ENCODE peak calls at places on chromosome 6, in seven cellular contexts. One of them, this sample, is unnamed.

GRCh38 chr6:108118791-108119211 is 44.3 kb upstream of the OSTM1 start:
- DNase-seq in GM23338: no peak
- DNase-seq in HepG2: no peak
- DNase-seq in HCT116: no peak
- DNase-seq in GM12878: no peak
- DNase-seq in A549: no peak
- DNase-seq in SK-N-SH: peak
- DNase-seq in this sample: no peak

GRCh38 chr6:152265651-152266050 is 371.5 kb downstream of the SYNE1 start:
- DNase-seq in GM23338: no peak
- DNase-seq in HepG2: no peak
- DNase-seq in HCT116: no peak
- DNase-seq in GM12878: no peak
- DNase-seq in A549: no peak
- DNase-seq in SK-N-SH: no peak
- DNase-seq in this sample: no peak

GRCh38 chr6:43149260-43149659 is 21.8 kb upstream of the SRF start:
- DNase-seq in GM23338: no peak
- DNase-seq in HepG2: no peak
- DNase-seq in HCT116: no peak
- DNase-seq in GM12878: no peak
- DNase-seq in A549: no peak
- DNase-seq in SK-N-SH: no peak
- DNase-seq in this sample: no peak

GRCh38 chr6:33215281-33215680 is 7.0 kb downstream of the RING1 start:
- DNase-seq in GM23338: no peak
- DNase-seq in HepG2: no peak
- DNase-seq in HCT116: no peak
- DNase-seq in GM12878: no peak
- DNase-seq in A549: no peak
- DNase-seq in SK-N-SH: no peak
- DNase-seq in this sample: no peak

GRCh38 chr6:26125015-26125690 is 37.9 kb downstream of the HFE start:
- DNase-seq in GM23338: no peak
- DNase-seq in HepG2: no peak
- DNase-seq in HCT116: no peak
- DNase-seq in GM12878: no peak
- DNase-seq in A549: no peak
- DNase-seq in SK-N-SH: no peak
- DNase-seq in this sample: peak

GRCh38 chr6:105587349-105588115 is 184.7 kb upstream of the PREP start:
- DNase-seq in GM23338: no peak
- DNase-seq in HepG2: no peak
- DNase-seq in HCT116: no peak
- DNase-seq in GM12878: no peak
- DNase-seq in A549: no peak
- DNase-seq in SK-N-SH: no peak
- DNase-seq in this sample: no peak

GRCh38 chr6:119978274-119978889 is 628.8 kb upstream of the MAN1A1 start:
- DNase-seq in GM23338: peak
- DNase-seq in HepG2: peak
- DNase-seq in HCT116: no peak
- DNase-seq in GM12878: no peak
- DNase-seq in A549: no peak
- DNase-seq in SK-N-SH: peak
- DNase-seq in this sample: no peak

GRCh38 chr6:105332576-105332975 is 70.3 kb downstream of the PREP start:
- DNase-seq in GM23338: no peak
- DNase-seq in HepG2: no peak
- DNase-seq in HCT116: no peak
- DNase-seq in GM12878: no peak
- DNase-seq in A549: no peak
- DNase-seq in SK-N-SH: no peak
- DNase-seq in this sample: no peak

GRCh38 chr6:108737594-108738546 is 110.4 kb upstream of the ARMC2 start:
- DNase-seq in GM23338: no peak
- DNase-seq in HepG2: no peak
- DNase-seq in HCT116: peak
- DNase-seq in GM12878: no peak
- DNase-seq in A549: peak
- DNase-seq in SK-N-SH: no peak
- DNase-seq in this sample: no peak

GRCh38 chr6:108581932-108582500 is 21.3 kb downstream of the FOXO3 start:
- DNase-seq in GM23338: peak
- DNase-seq in HepG2: no peak
- DNase-seq in HCT116: no peak
- DNase-seq in GM12878: no peak
- DNase-seq in A549: no peak
- DNase-seq in SK-N-SH: peak
- DNase-seq in this sample: no peak

GRCh38 chr6:119446623-119447008 is 97.1 kb upstream of the MAN1A1 start:
- DNase-seq in GM23338: no peak
- DNase-seq in HepG2: no peak
- DNase-seq in HCT116: no peak
- DNase-seq in GM12878: no peak
- DNase-seq in A549: no peak
- DNase-seq in SK-N-SH: no peak
- DNase-seq in this sample: no peak

GRCh38 chr6:159943965-159944598 is 24.8 kb upstream of the IGF2R start:
- DNase-seq in GM23338: no peak
- DNase-seq in HepG2: no peak
- DNase-seq in HCT116: no peak
- DNase-seq in GM12878: no peak
- DNase-seq in A549: no peak
- DNase-seq in SK-N-SH: no peak
- DNase-seq in this sample: no peak

GRCh38 chr6:155084431-155085123 is 89.5 kb downstream of the TIAM2 start:
- DNase-seq in GM23338: no peak
- DNase-seq in HepG2: peak
- DNase-seq in HCT116: no peak
- DNase-seq in GM12878: no peak
- DNase-seq in A549: no peak
- DNase-seq in SK-N-SH: no peak
- DNase-seq in this sample: no peak

GRCh38 chr6:36268478-36269248 is 1.2 kb upstream of the PNPLA1 start:
- DNase-seq in GM23338: no peak
- DNase-seq in HepG2: no peak
- DNase-seq in HCT116: no peak
- DNase-seq in GM12878: no peak
- DNase-seq in A549: no peak
- DNase-seq in SK-N-SH: no peak
- DNase-seq in this sample: no peak

GRCh38 chr6:5499644-5500306 is 238.5 kb downstream of the FARS2 start:
- DNase-seq in GM23338: no peak
- DNase-seq in HepG2: no peak
- DNase-seq in HCT116: no peak
- DNase-seq in GM12878: no peak
- DNase-seq in A549: no peak
- DNase-seq in SK-N-SH: no peak
- DNase-seq in this sample: no peak

GRCh38 chr6:73579851-73580246 is 59.0 kb upstream of the EEF1A1 start:
- DNase-seq in GM23338: peak
- DNase-seq in HepG2: peak
- DNase-seq in HCT116: peak
- DNase-seq in GM12878: peak
- DNase-seq in A549: peak
- DNase-seq in SK-N-SH: no peak
- DNase-seq in this sample: peak

GRCh38 chr6:28838289-28838633 is 85.5 kb downstream of the TRIM27 start:
- DNase-seq in GM23338: peak
- DNase-seq in HepG2: peak
- DNase-seq in HCT116: no peak
- DNase-seq in GM12878: peak
- DNase-seq in A549: no peak
- DNase-seq in SK-N-SH: no peak
- DNase-seq in this sample: peak

GRCh38 chr6:50380409-50381105 is 330.8 kb upstream of the DEFB112 start:
- DNase-seq in GM23338: no peak
- DNase-seq in HepG2: no peak
- DNase-seq in HCT116: no peak
- DNase-seq in GM12878: no peak
- DNase-seq in A549: no peak
- DNase-seq in SK-N-SH: peak
- DNase-seq in this sample: no peak

DNA sequence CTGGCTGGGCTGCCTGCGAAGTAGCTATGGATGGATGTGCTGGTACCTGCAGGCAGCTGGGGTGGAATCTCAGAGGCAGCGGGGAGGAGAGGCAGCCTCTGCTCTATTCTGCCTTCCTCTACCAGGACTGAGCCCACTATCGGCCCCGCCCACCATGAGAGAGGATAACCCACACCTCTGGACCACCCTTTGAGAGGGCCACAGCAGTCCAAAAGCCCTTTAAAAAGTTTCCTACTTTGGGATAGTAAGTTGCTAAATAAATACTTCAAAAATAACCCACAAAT is 36.1 kb downstream of the EZR start:
- DNase-seq in GM23338: no peak
- DNase-seq in HepG2: no peak
- DNase-seq in HCT116: no peak
- DNase-seq in GM12878: no peak
- DNase-seq in A549: no peak
- DNase-seq in SK-N-SH: no peak
- DNase-seq in this sample: no peak
- H3K27ac ChIP-seq in GM23338: peak
- H3K27ac ChIP-seq in HepG2: no peak
- H3K27ac ChIP-seq in HCT116: peak
- H3K27ac ChIP-seq in GM12878: no peak
- H3K27ac ChIP-seq in A549: no peak
- H3K27ac ChIP-seq in SK-N-SH: no peak
- H3K27ac ChIP-seq in this sample: no peak

DNA sequence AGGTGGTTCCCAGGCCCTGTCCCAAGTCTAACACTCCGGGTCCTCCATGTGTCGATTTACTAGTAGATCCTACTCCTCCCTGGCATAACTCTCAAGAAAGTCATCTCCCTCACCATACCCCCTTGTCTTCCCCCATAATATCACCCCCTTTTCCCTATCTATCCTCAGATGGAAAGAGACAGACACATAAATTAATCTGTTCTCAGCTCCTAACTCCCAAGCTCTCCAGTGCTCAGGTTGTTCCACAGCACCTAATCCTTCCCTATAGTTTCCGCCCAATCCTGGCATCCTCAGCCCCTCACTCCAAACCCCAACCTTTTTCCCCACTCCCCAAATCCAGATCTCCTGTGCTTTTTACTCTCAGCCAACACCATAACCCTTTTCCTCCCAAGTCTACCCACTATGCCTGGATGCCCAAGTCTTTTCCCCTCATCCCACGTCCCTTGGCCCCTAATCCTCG is 808 bp downstream of the ILRUN start:
- DNase-seq in GM23338: no peak
- DNase-seq in HepG2: no peak
- DNase-seq in HCT116: no peak
- DNase-seq in GM12878: no peak
- DNase-seq in A549: no peak
- DNase-seq in SK-N-SH: peak
- DNase-seq in this sample: no peak
- H3K4me3 ChIP-seq in GM23338: peak
- H3K4me3 ChIP-seq in HepG2: peak
- H3K4me3 ChIP-seq in HCT116: peak
- H3K4me3 ChIP-seq in GM12878: peak
- H3K4me3 ChIP-seq in A549: peak
- H3K4me3 ChIP-seq in SK-N-SH: peak
- H3K4me3 ChIP-seq in this sample: peak

GRCh38 chr6:158058156-158058723 is 76.6 kb downstream of the SYNJ2 start:
- DNase-seq in GM23338: no peak
- DNase-seq in HepG2: no peak
- DNase-seq in HCT116: no peak
- DNase-seq in GM12878: no peak
- DNase-seq in A549: no peak
- DNase-seq in SK-N-SH: no peak
- DNase-seq in this sample: peak
- TF ChIP-seq REST in GM23338: no peak
- TF ChIP-seq REST in HepG2: no peak
- TF ChIP-seq REST in HCT116: no peak
- TF ChIP-seq REST in GM12878: no peak
- TF ChIP-seq REST in A549: no peak
- TF ChIP-seq REST in SK-N-SH: no peak
- TF ChIP-seq REST in this sample: no peak

GRCh38 chr6:113358063-113358583 is 499.0 kb upstream of the MARCKS start:
- DNase-seq in GM23338: no peak
- DNase-seq in HepG2: peak
- DNase-seq in HCT116: no peak
- DNase-seq in GM12878: no peak
- DNase-seq in A549: no peak
- DNase-seq in SK-N-SH: no peak
- DNase-seq in this sample: no peak

GRCh38 chr6:113362542-113363430 is 494.4 kb upstream of the MARCKS start:
- DNase-seq in GM23338: peak
- DNase-seq in HepG2: no peak
- DNase-seq in HCT116: no peak
- DNase-seq in GM12878: no peak
- DNase-seq in A549: no peak
- DNase-seq in SK-N-SH: no peak
- DNase-seq in this sample: no peak

GRCh38 chr6:113356139-113356538 is 501.0 kb upstream of the MARCKS start:
- DNase-seq in GM23338: no peak
- DNase-seq in HepG2: peak
- DNase-seq in HCT116: no peak
- DNase-seq in GM12878: no peak
- DNase-seq in A549: peak
- DNase-seq in SK-N-SH: no peak
- DNase-seq in this sample: no peak

GRCh38 chr6:113361014-113361645 is 496.0 kb upstream of the MARCKS start:
- DNase-seq in GM23338: no peak
- DNase-seq in HepG2: peak
- DNase-seq in HCT116: peak
- DNase-seq in GM12878: no peak
- DNase-seq in A549: no peak
- DNase-seq in SK-N-SH: no peak
- DNase-seq in this sample: no peak

DNA sequence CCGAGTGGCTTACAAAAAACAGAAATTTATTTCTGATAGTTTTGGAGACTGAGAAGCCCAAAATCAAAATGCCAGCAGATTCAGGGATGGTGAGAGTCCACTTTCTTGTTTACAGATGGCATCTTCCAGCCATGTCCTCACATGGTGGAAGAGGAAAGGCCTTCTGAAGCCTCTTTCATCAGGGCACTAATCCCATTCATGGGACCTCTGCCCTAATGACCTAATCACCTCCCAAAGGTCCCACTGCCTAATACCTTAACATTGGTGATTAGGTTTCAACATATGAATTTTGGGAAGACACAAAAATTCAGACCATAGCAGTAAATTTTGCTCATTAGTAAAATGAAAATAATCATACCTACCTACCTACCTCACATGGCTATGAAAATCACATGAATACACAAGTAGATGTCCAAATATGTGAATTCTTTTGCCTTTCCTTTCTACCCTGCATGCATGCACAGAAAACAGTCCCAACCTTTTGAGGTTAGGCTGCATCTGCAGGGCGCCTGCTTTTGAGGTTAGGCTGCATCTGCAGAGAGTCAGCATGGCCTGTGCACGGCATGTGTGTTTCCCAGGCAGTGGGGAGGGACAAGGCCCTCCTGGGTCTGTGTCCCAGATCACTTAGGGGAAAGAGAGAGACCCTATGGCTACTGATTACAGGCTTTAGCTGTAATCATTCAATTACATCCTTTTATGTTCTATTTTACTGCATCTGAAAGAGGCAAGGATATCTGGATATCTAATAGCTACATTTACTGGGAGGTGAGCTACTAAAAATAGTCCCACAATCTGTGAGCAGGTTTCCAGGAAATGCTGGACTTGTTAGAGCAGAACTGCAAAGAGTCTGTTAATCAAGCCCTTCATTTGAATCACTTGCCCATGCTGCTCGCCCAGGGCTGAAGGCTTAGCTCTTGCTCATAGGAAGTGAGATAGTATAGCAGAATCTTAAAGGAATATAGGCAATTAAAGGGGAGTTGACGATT is 497.7 kb upstream of the MARCKS start:
- DNase-seq in GM23338: no peak
- DNase-seq in HepG2: no peak
- DNase-seq in HCT116: no peak
- DNase-seq in GM12878: no peak
- DNase-seq in A549: no peak
- DNase-seq in SK-N-SH: peak
- DNase-seq in this sample: no peak
- H3K27ac ChIP-seq in GM23338: no peak
- H3K27ac ChIP-seq in HepG2: no peak
- H3K27ac ChIP-seq in HCT116: no peak
- H3K27ac ChIP-seq in GM12878: no peak
- H3K27ac ChIP-seq in A549: peak
- H3K27ac ChIP-seq in SK-N-SH: peak
- H3K27ac ChIP-seq in this sample: no peak